ENCODE peak calls at places on chromosomes 16 and 17, in nine cellular contexts. M, T, G, Q, K, V, L, U and F are unnamed samples.

GRCh38 chr17:69213059-69213813 is 15.4 kb downstream of the ABCA10 start:
- DNase-seq in U (no peak), K (no peak), T (no peak), M (no peak), V (no peak), L (no peak), G (no peak), Q (no peak), F (no peak)

GRCh38 chr16:79372504-79373184 is 227.9 kb downstream of the MAF start:
- DNase-seq in K (no peak), U (no peak), V (no peak), M (no peak), Q (no peak), L (no peak), T (no peak), G (peak), F (peak)

GRCh38 chr17:41917957-41918391 is 777 bp downstream of the ACLY start:
- DNase-seq in L (peak), G (no peak), K (peak), U (peak), Q (peak), T (peak), M (peak), V (peak), F (no peak)

GRCh38 chr17:44331249-44331760 is 6.7 kb upstream of the SLC25A39 start:
- DNase-seq in L (peak), G (no peak), T (peak), U (peak), V (peak), Q (peak), K (peak), M (peak), F (peak)

GRCh38 chr17:9837551-9838471 is 12.1 kb downstream of the GLP2R start:
- DNase-seq in T (no peak), L (no peak), M (no peak), G (no peak), Q (no peak), K (no peak), V (peak), U (no peak), F (no peak)

GRCh38 chr16:1971678-1972489 is at the start of gene TBL3:
- DNase-seq in M (peak), Q (peak), T (peak), G (peak), L (peak), V (peak), K (peak), U (peak), F (peak)

GRCh38 chr17:69335018-69335417 is 8.1 kb upstream of the ABCA5 start:
- DNase-seq in M (peak), G (no peak), Q (no peak), U (peak), L (peak), K (no peak), T (no peak), V (peak), F (no peak)

GRCh38 chr16:11669380-11670146 is 1.3 kb downstream of the SNN start:
- DNase-seq in G (no peak), T (no peak), K (no peak), M (no peak), Q (no peak), L (peak), U (peak), V (peak), F (no peak)

GRCh38 chr16:57807968-57808528 is 5.8 kb upstream of the KIFC3 start:
- DNase-seq in T (peak), Q (peak), U (peak), G (peak), K (no peak), L (peak), V (peak), M (peak), F (no peak)